ENCODE peak calls at places on chromosome 15, in ten cellular contexts. One of them, this sample, is unnamed. For H3K9me3, the result is how much of the 10 kb centered on the place peaks cover.

GRCh38 chr15:80152896-80153876 is at the start of gene FAH:
- DNase-seq in mucosa of descending colon: peak
- DNase-seq in ascending aorta: no peak
- DNase-seq in heart left ventricle: no peak
- DNase-seq in breast epithelium: no peak
- DNase-seq in OCI-LY7: peak
- DNase-seq in psoas muscle: peak
- DNase-seq in MG63: peak
- DNase-seq in astrocyte: peak
- DNase-seq in tibial artery: no peak
- DNase-seq in this sample: no peak

GRCh38 chr15:100248236-100248635 is 93.5 kb downstream of the ADAMTS17 start:
- DNase-seq in mucosa of descending colon: no peak
- DNase-seq in ascending aorta: no peak
- DNase-seq in heart left ventricle: no peak
- DNase-seq in breast epithelium: no peak
- DNase-seq in OCI-LY7: no peak
- DNase-seq in psoas muscle: no peak
- DNase-seq in MG63: no peak
- DNase-seq in astrocyte: no peak
- DNase-seq in tibial artery: no peak
- DNase-seq in this sample: no peak

GRCh38 chr15:58016776-58017175 is 48.7 kb downstream of the ALDH1A2 start:
- DNase-seq in mucosa of descending colon: no peak
- DNase-seq in ascending aorta: no peak
- DNase-seq in heart left ventricle: no peak
- DNase-seq in breast epithelium: no peak
- DNase-seq in OCI-LY7: no peak
- DNase-seq in psoas muscle: no peak
- DNase-seq in MG63: no peak
- DNase-seq in astrocyte: no peak
- DNase-seq in tibial artery: no peak
- DNase-seq in this sample: no peak

GRCh38 chr15:67091966-67092677 is 26.7 kb downstream of the SMAD3 start:
- DNase-seq in mucosa of descending colon: no peak
- DNase-seq in ascending aorta: no peak
- DNase-seq in heart left ventricle: no peak
- DNase-seq in breast epithelium: no peak
- DNase-seq in OCI-LY7: no peak
- DNase-seq in psoas muscle: no peak
- DNase-seq in MG63: no peak
- DNase-seq in astrocyte: no peak
- DNase-seq in tibial artery: no peak
- DNase-seq in this sample: no peak

GRCh38 chr15:68578960-68579935 is at the start of gene CORO2B:
- DNase-seq in mucosa of descending colon: peak
- DNase-seq in ascending aorta: no peak
- DNase-seq in heart left ventricle: peak
- DNase-seq in breast epithelium: no peak
- DNase-seq in OCI-LY7: peak
- DNase-seq in psoas muscle: peak
- DNase-seq in MG63: peak
- DNase-seq in astrocyte: peak
- DNase-seq in tibial artery: peak
- DNase-seq in this sample: no peak

GRCh38 chr15:56468271-56468912 is 3.5 kb upstream of the MNS1 start:
- DNase-seq in mucosa of descending colon: no peak
- DNase-seq in ascending aorta: no peak
- DNase-seq in heart left ventricle: no peak
- DNase-seq in breast epithelium: no peak
- DNase-seq in OCI-LY7: peak
- DNase-seq in psoas muscle: no peak
- DNase-seq in MG63: no peak
- DNase-seq in astrocyte: no peak
- DNase-seq in tibial artery: no peak
- DNase-seq in this sample: no peak

GRCh38 chr15:64247906-64248541 is 85.2 kb upstream of the PPIB start:
- DNase-seq in mucosa of descending colon: no peak
- DNase-seq in ascending aorta: no peak
- DNase-seq in heart left ventricle: no peak
- DNase-seq in breast epithelium: peak
- DNase-seq in OCI-LY7: no peak
- DNase-seq in psoas muscle: no peak
- DNase-seq in MG63: peak
- DNase-seq in astrocyte: peak
- DNase-seq in tibial artery: no peak
- DNase-seq in this sample: no peak

GRCh38 chr15:96421211-96421610 is 90.7 kb downstream of the NR2F2 start:
- DNase-seq in mucosa of descending colon: no peak
- DNase-seq in ascending aorta: no peak
- DNase-seq in heart left ventricle: no peak
- DNase-seq in breast epithelium: no peak
- DNase-seq in OCI-LY7: no peak
- DNase-seq in psoas muscle: no peak
- DNase-seq in MG63: peak
- DNase-seq in astrocyte: peak
- DNase-seq in tibial artery: no peak
- DNase-seq in this sample: no peak

GRCh38 chr15:63369296-63369695 is 12.3 kb downstream of the CA12 start:
- DNase-seq in mucosa of descending colon: peak
- DNase-seq in ascending aorta: no peak
- DNase-seq in heart left ventricle: no peak
- DNase-seq in breast epithelium: no peak
- DNase-seq in OCI-LY7: peak
- DNase-seq in psoas muscle: no peak
- DNase-seq in MG63: no peak
- DNase-seq in astrocyte: no peak
- DNase-seq in tibial artery: no peak
- DNase-seq in this sample: no peak

GRCh38 chr15:63483521-63484371 is 20.6 kb upstream of the USP3 start:
- DNase-seq in mucosa of descending colon: no peak
- DNase-seq in ascending aorta: no peak
- DNase-seq in heart left ventricle: no peak
- DNase-seq in breast epithelium: no peak
- DNase-seq in OCI-LY7: peak
- DNase-seq in psoas muscle: no peak
- DNase-seq in MG63: no peak
- DNase-seq in astrocyte: no peak
- DNase-seq in tibial artery: no peak
- DNase-seq in this sample: no peak

GRCh38 chr15:35559683-35560082 is 13.7 kb upstream of the DPH6 start:
- DNase-seq in mucosa of descending colon: no peak
- DNase-seq in ascending aorta: no peak
- DNase-seq in heart left ventricle: no peak
- DNase-seq in breast epithelium: no peak
- DNase-seq in OCI-LY7: no peak
- DNase-seq in psoas muscle: no peak
- DNase-seq in MG63: no peak
- DNase-seq in astrocyte: no peak
- DNase-seq in tibial artery: no peak
- DNase-seq in this sample: no peak

GRCh38 chr15:51051776-51052175 is 42.9 kb downstream of the TNFAIP8L3 start:
- DNase-seq in mucosa of descending colon: peak
- DNase-seq in ascending aorta: no peak
- DNase-seq in heart left ventricle: peak
- DNase-seq in breast epithelium: peak
- DNase-seq in OCI-LY7: no peak
- DNase-seq in psoas muscle: peak
- DNase-seq in MG63: peak
- DNase-seq in astrocyte: peak
- DNase-seq in tibial artery: peak
- DNase-seq in this sample: no peak

GRCh38 chr15:71278989-71279756 is 163.9 kb downstream of the THSD4 start:
- DNase-seq in mucosa of descending colon: no peak
- DNase-seq in ascending aorta: peak
- DNase-seq in heart left ventricle: peak
- DNase-seq in breast epithelium: peak
- DNase-seq in OCI-LY7: no peak
- DNase-seq in psoas muscle: peak
- DNase-seq in MG63: peak
- DNase-seq in astrocyte: peak
- DNase-seq in tibial artery: peak
- DNase-seq in this sample: no peak

GRCh38 chr15:47517737-47518136 is 199.6 kb upstream of the SEMA6D start:
- DNase-seq in mucosa of descending colon: no peak
- DNase-seq in ascending aorta: no peak
- DNase-seq in heart left ventricle: no peak
- DNase-seq in breast epithelium: no peak
- DNase-seq in OCI-LY7: no peak
- DNase-seq in psoas muscle: no peak
- DNase-seq in MG63: peak
- DNase-seq in astrocyte: peak
- DNase-seq in tibial artery: peak
- DNase-seq in this sample: no peak
- H3K9me3 ChIP-seq in mucosa of descending colon: under half
- H3K9me3 ChIP-seq in ascending aorta: under half
- H3K9me3 ChIP-seq in heart left ventricle: under half
- H3K9me3 ChIP-seq in breast epithelium: under half
- H3K9me3 ChIP-seq in OCI-LY7: under half
- H3K9me3 ChIP-seq in psoas muscle: under half
- H3K9me3 ChIP-seq in MG63: under half
- H3K9me3 ChIP-seq in astrocyte: under half
- H3K9me3 ChIP-seq in tibial artery: under half
- H3K9me3 ChIP-seq in this sample: under half

GRCh38 chr15:74742422-74742821 is 6.2 kb upstream of the CYP1A2 start:
- DNase-seq in mucosa of descending colon: no peak
- DNase-seq in ascending aorta: no peak
- DNase-seq in heart left ventricle: no peak
- DNase-seq in breast epithelium: no peak
- DNase-seq in OCI-LY7: no peak
- DNase-seq in psoas muscle: no peak
- DNase-seq in MG63: no peak
- DNase-seq in astrocyte: no peak
- DNase-seq in tibial artery: no peak
- DNase-seq in this sample: no peak
- H3K9me3 ChIP-seq in mucosa of descending colon: under half
- H3K9me3 ChIP-seq in ascending aorta: under half
- H3K9me3 ChIP-seq in heart left ventricle: under half
- H3K9me3 ChIP-seq in breast epithelium: under half
- H3K9me3 ChIP-seq in OCI-LY7: under half
- H3K9me3 ChIP-seq in psoas muscle: under half
- H3K9me3 ChIP-seq in MG63: under half
- H3K9me3 ChIP-seq in astrocyte: under half
- H3K9me3 ChIP-seq in tibial artery: under half
- H3K9me3 ChIP-seq in this sample: under half

GRCh38 chr15:98321916-98322315 is 326.4 kb upstream of the IGF1R start:
- DNase-seq in mucosa of descending colon: no peak
- DNase-seq in ascending aorta: no peak
- DNase-seq in heart left ventricle: no peak
- DNase-seq in breast epithelium: peak
- DNase-seq in OCI-LY7: no peak
- DNase-seq in psoas muscle: no peak
- DNase-seq in MG63: no peak
- DNase-seq in astrocyte: no peak
- DNase-seq in tibial artery: no peak
- DNase-seq in this sample: no peak

GRCh38 chr15:98324341-98324970 is 323.9 kb upstream of the IGF1R start:
- DNase-seq in mucosa of descending colon: no peak
- DNase-seq in ascending aorta: no peak
- DNase-seq in heart left ventricle: no peak
- DNase-seq in breast epithelium: no peak
- DNase-seq in OCI-LY7: no peak
- DNase-seq in psoas muscle: no peak
- DNase-seq in MG63: no peak
- DNase-seq in astrocyte: no peak
- DNase-seq in tibial artery: no peak
- DNase-seq in this sample: no peak

GRCh38 chr15:98326804-98327203 is 321.5 kb upstream of the IGF1R start:
- DNase-seq in mucosa of descending colon: no peak
- DNase-seq in ascending aorta: no peak
- DNase-seq in heart left ventricle: no peak
- DNase-seq in breast epithelium: no peak
- DNase-seq in OCI-LY7: no peak
- DNase-seq in psoas muscle: no peak
- DNase-seq in MG63: no peak
- DNase-seq in astrocyte: no peak
- DNase-seq in tibial artery: no peak
- DNase-seq in this sample: no peak

GRCh38 chr15:98322551-98322950 is 325.8 kb upstream of the IGF1R start:
- DNase-seq in mucosa of descending colon: no peak
- DNase-seq in ascending aorta: no peak
- DNase-seq in heart left ventricle: no peak
- DNase-seq in breast epithelium: peak
- DNase-seq in OCI-LY7: no peak
- DNase-seq in psoas muscle: no peak
- DNase-seq in MG63: no peak
- DNase-seq in astrocyte: no peak
- DNase-seq in tibial artery: no peak
- DNase-seq in this sample: no peak
- H3K9me3 ChIP-seq in mucosa of descending colon: under half
- H3K9me3 ChIP-seq in ascending aorta: under half
- H3K9me3 ChIP-seq in heart left ventricle: under half
- H3K9me3 ChIP-seq in breast epithelium: under half
- H3K9me3 ChIP-seq in OCI-LY7: under half
- H3K9me3 ChIP-seq in psoas muscle: under half
- H3K9me3 ChIP-seq in MG63: under half
- H3K9me3 ChIP-seq in astrocyte: under half
- H3K9me3 ChIP-seq in tibial artery: under half
- H3K9me3 ChIP-seq in this sample: under half

DNA sequence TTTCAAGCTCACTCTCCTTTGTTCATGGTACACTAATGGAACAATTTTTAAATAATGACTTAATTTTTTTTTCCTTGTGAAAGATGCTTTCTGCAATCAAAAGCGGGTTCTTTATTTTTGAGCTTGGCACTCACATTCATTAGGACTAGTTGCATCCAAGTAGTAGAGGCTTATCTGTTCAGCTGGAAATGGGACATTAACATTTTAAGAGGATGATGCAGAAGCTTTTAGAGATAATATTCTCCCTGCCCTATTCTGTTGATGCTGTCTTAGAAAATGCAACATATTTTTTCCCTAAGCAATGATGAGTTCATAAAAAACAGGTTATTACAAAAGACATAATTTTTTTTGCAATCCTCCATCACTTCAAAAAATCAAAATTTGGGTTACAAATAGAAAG is 900.6 kb downstream of the NTRK3 start:
- DNase-seq in mucosa of descending colon: no peak
- DNase-seq in ascending aorta: no peak
- DNase-seq in heart left ventricle: no peak
- DNase-seq in breast epithelium: no peak
- DNase-seq in OCI-LY7: no peak
- DNase-seq in psoas muscle: no peak
- DNase-seq in MG63: no peak
- DNase-seq in astrocyte: no peak
- DNase-seq in tibial artery: no peak
- DNase-seq in this sample: no peak
- H3K9me3 ChIP-seq in mucosa of descending colon: under half
- H3K9me3 ChIP-seq in ascending aorta: under half
- H3K9me3 ChIP-seq in heart left ventricle: under half
- H3K9me3 ChIP-seq in breast epithelium: under half
- H3K9me3 ChIP-seq in OCI-LY7: under half
- H3K9me3 ChIP-seq in psoas muscle: under half
- H3K9me3 ChIP-seq in MG63: under half
- H3K9me3 ChIP-seq in astrocyte: under half
- H3K9me3 ChIP-seq in tibial artery: under half
- H3K9me3 ChIP-seq in this sample: under half

This sample was measured in vagina.